ENCODE peak calls at places on chromosomes 5 and 9, in seven cellular contexts. P, O, K, I, Z, S and B are unnamed samples.

GRCh38 chr5:154194348-154195329 is 4.1 kb downstream of the GALNT10 start:
- DNase-seq in P (no peak), O (no peak), K (no peak), I (no peak), Z (no peak), S (no peak), B (no peak)

GRCh38 chr5:138640855-138641254 is 65.7 kb upstream of the HSPA9 start:
- DNase-seq in P (no peak), O (no peak), K (no peak), I (no peak), Z (no peak), S (no peak), B (no peak)

GRCh38 chr5:100600289-100600994 is 65.3 kb downstream of the FAM174A start:
- DNase-seq in P (no peak), O (no peak), K (no peak), I (no peak), Z (no peak), S (no peak), B (no peak)

GRCh38 chr5:93954421-93955069 is 213.1 kb upstream of the POU5F2 start:
- DNase-seq in P (no peak), O (no peak), K (no peak), I (no peak), Z (no peak), S (no peak), B (no peak)

GRCh38 chr9:126489604-126490593 is 123.8 kb upstream of the LMX1B start:
- DNase-seq in P (no peak), O (no peak), K (no peak), I (no peak), Z (peak), S (peak), B (no peak)

GRCh38 chr5:80755634-80756033 is 100.9 kb upstream of the DHFR start:
- DNase-seq in P (no peak), O (no peak), K (no peak), I (no peak), Z (no peak), S (no peak), B (no peak)

GRCh38 chr5:149667084-149667826 is 62.9 kb upstream of the PPARGC1B start:
- DNase-seq in P (peak), O (peak), K (peak), I (no peak), Z (peak), S (no peak), B (peak)

GRCh38 chr5:127909078-127909477 is 174.5 kb upstream of the SLC12A2 start:
- DNase-seq in P (peak), O (peak), K (peak), I (no peak), Z (no peak), S (no peak), B (peak)

GRCh38 chr9:124214596-124215550 is 42.9 kb upstream of the NEK6 start:
- DNase-seq in P (no peak), O (no peak), K (no peak), I (peak), Z (peak), S (peak), B (no peak)

GRCh38 chr5:79318935-79319614 is 83.1 kb downstream of the JMY start:
- DNase-seq in P (no peak), O (peak), K (peak), I (no peak), Z (no peak), S (no peak), B (no peak)

GRCh38 chr5:176806137-176806536 is 4.2 kb upstream of the UNC5A start:
- DNase-seq in P (no peak), O (no peak), K (peak), I (no peak), Z (no peak), S (no peak), B (peak)

GRCh38 chr5:124923131-124923530 is 176.7 kb upstream of the ZNF608 start:
- DNase-seq in P (no peak), O (peak), K (no peak), I (no peak), Z (no peak), S (no peak), B (no peak)

GRCh38 chr5:125603321-125603720 is 819.9 kb upstream of the GRAMD2B start:
- DNase-seq in P (no peak), O (no peak), K (peak), I (no peak), Z (no peak), S (no peak), B (no peak)

GRCh38 chr5:172179032-172179989 is 8.7 kb downstream of the STK10 start:
- DNase-seq in P (no peak), O (no peak), K (peak), I (no peak), Z (no peak), S (no peak), B (no peak)

GRCh38 chr5:60185230-60186104 is 291.9 kb upstream of the PDE4D start:
- DNase-seq in P (no peak), O (peak), K (no peak), I (no peak), Z (no peak), S (no peak), B (no peak)

GRCh38 chr5:1419476-1420210 is 25.6 kb downstream of the SLC6A3 start:
- DNase-seq in P (no peak), O (no peak), K (no peak), I (peak), Z (peak), S (peak), B (no peak)

GRCh38 chr5:151063136-151063544 is 17.7 kb downstream of the TNIP1 start:
- DNase-seq in P (peak), O (no peak), K (peak), I (no peak), Z (peak), S (no peak), B (no peak)

GRCh38 chr5:110063640-110064592 is 374.2 kb downstream of the MAN2A1 start:
- DNase-seq in P (no peak), O (peak), K (peak), I (no peak), Z (no peak), S (no peak), B (no peak)

GRCh38 chr9:81391457-81391825 is 297.9 kb downstream of the TLE1 start:
- DNase-seq in P (no peak), O (no peak), K (no peak), I (no peak), Z (no peak), S (no peak), B (no peak)

GRCh38 chr9:27629425-27629824 is 56.1 kb upstream of the C9orf72 start:
- DNase-seq in P (no peak), O (no peak), K (no peak), I (no peak), Z (no peak), S (no peak), B (no peak)

GRCh38 chr9:27622688-27623340 is 49.5 kb upstream of the C9orf72 start:
- DNase-seq in P (no peak), O (no peak), K (no peak), I (no peak), Z (no peak), S (no peak), B (no peak)

GRCh38 chr9:27632254-27632653 is 59.0 kb upstream of the C9orf72 start:
- DNase-seq in P (no peak), O (no peak), K (no peak), I (no peak), Z (no peak), S (no peak), B (no peak)

GRCh38 chr9:27625751-27626628 is 52.7 kb upstream of the C9orf72 start:
- DNase-seq in P (no peak), O (no peak), K (no peak), I (no peak), Z (no peak), S (no peak), B (no peak)

GRCh38 chr9:27626629-27627564 is 53.6 kb upstream of the C9orf72 start:
- DNase-seq in P (no peak), O (no peak), K (no peak), I (no peak), Z (no peak), S (no peak), B (no peak)
- H3K4me3 ChIP-seq in P (no peak), O (no peak), K (no peak), I (no peak), Z (no peak), S (no peak), B (no peak)

GRCh38 chr5:77631166-77631582 is 7.3 kb downstream of the OTP start:
- DNase-seq in P (no peak), O (no peak), K (no peak), I (no peak), Z (no peak), S (no peak), B (no peak)
- H3K4me3 ChIP-seq in P (peak), O (peak), K (no peak), I (peak), Z (no peak), S (no peak), B (peak)

GRCh38 chr5:160029004-160029403 is 20.1 kb downstream of the TTC1 start:
- DNase-seq in P (no peak), O (no peak), K (no peak), I (no peak), Z (no peak), S (no peak), B (no peak)
- H3K4me3 ChIP-seq in P (no peak), O (no peak), K (no peak), I (no peak), Z (no peak), S (no peak), B (no peak)

DNA sequence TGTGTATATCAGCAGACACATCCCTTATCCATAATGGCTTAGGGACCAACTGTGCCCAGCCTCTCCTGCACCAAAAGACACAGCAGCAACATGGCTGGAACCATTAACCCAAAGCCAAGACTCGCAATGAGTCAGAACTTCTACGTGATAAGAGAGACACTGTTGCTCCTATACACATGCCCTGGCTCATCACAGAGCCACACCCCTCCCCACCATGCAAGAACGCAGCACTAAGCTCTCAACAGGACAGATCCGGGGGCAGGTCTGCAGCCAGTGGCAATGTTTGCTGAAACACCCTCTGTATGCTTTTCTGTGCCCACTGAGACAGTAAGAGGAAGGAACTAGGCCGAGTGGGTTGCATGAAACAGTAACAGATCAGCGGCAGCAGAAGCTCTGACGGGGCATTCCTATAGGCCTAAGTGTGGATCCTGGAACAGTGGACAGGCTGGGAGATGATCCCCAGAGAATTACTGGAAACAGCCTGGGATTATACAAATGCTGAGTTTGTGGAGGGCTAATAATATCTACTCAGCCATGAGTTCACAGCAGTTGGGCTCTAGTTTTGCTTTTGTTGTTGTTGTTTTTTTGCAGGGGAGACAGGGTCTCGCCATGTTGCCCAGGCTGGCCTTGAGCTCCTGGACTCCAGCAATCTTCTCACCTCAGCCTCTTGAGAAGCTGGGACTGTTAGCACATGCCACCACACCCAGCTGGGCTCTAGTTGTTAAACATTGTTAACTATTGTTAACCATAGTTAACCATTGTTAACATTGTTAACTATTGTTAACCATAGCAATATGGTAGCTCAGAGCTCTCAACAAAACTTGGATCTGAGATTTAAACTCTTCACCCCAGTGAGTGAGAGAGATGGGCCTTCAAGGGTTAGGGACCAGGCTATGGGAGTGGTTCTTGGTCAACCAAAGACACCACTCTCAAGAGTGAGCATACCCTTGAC is 41.0 kb downstream of the B4GALT1 start:
- DNase-seq in P (no peak), O (no peak), K (peak), I (no peak), Z (no peak), S (no peak), B (no peak)
- H3K4me3 ChIP-seq in P (no peak), O (no peak), K (no peak), I (no peak), Z (no peak), S (no peak), B (no peak)

GRCh38 chr9:136808075-136808780 is 480 bp downstream of the RABL6 start:
- DNase-seq in P (no peak), O (peak), K (no peak), I (peak), Z (peak), S (no peak), B (no peak)

GRCh38 chr9:136806067-136806466 is 1.7 kb upstream of the RABL6 start:
- DNase-seq in P (no peak), O (no peak), K (no peak), I (no peak), Z (peak), S (no peak), B (no peak)

GRCh38 chr9:136807281-136808074 is at the start of gene RABL6:
- DNase-seq in P (peak), O (peak), K (peak), I (peak), Z (peak), S (no peak), B (peak)

GRCh38 chr9:136806631-136807201 is 1.0 kb upstream of the RABL6 start:
- DNase-seq in P (no peak), O (no peak), K (no peak), I (no peak), Z (peak), S (no peak), B (no peak)

DNA sequence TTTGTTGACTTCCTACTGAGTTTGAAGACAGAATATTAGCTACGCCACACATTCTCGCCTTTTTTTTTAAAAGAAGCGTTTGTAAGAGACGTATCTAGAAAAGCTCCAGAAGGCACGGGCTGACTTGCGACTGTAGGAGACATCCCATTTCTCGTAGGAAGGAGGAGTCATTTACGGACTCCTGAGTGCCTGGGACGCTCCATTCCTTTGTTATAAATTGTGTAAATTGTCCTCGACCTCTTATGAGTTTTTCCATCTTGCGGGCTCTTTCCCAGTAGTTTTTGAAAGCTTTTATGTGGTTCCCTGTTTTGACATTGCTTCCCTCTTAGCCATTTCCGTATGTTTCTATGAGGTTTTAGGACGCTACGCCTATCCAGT is 1.0 kb downstream of the RABL6 start:
- DNase-seq in P (no peak), O (peak), K (no peak), I (no peak), Z (peak), S (no peak), B (no peak)
- H3K4me3 ChIP-seq in P (peak), O (peak), K (peak), I (peak), Z (peak), S (peak), B (peak)

GRCh38 chr9:129173296-129174101 is 4.6 kb downstream of the IER5L start:
- DNase-seq in P (no peak), O (no peak), K (no peak), I (no peak), Z (no peak), S (no peak), B (no peak)
- H3K4me3 ChIP-seq in P (peak), O (peak), K (peak), I (peak), Z (no peak), S (peak), B (peak)

GRCh38 chr5:173329370-173330150 is 1.3 kb upstream of the STC2 start:
- DNase-seq in P (peak), O (peak), K (no peak), I (no peak), Z (no peak), S (no peak), B (peak)

GRCh38 chr5:173327948-173328895 is at the start of gene STC2:
- DNase-seq in P (peak), O (peak), K (peak), I (peak), Z (no peak), S (no peak), B (peak)

GRCh38 chr5:173330151-173330855 is 2.1 kb upstream of the STC2 start:
- DNase-seq in P (peak), O (no peak), K (no peak), I (no peak), Z (no peak), S (no peak), B (peak)

GRCh38 chr5:173327084-173327947 is 898 bp downstream of the STC2 start:
- DNase-seq in P (no peak), O (peak), K (peak), I (no peak), Z (no peak), S (no peak), B (no peak)

DNA sequence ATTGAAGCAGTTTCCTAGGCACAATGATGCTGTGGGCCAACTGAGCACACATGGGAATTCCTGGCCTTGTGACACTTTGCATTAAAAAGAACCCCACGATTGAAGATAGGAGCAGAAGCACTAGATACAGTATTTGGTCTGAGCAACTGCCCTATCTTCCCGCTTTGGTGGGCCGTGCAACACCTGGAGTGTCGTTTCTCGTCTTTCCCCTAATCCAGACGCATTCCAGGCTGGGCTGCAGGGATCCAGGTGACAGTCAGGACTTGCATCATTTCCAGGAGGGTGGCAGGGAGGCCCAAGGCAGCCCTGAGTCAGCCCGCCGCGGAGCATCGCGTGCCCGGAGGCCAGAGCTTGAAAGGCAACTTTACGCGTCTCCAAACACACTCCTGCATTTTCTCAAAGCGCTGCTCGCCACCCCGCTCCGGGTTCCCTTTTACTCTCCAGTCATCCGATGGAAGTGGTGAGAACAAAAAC is 719 bp upstream of the STC2 start:
- DNase-seq in P (peak), O (peak), K (peak), I (no peak), Z (no peak), S (no peak), B (peak)
- H3K4me3 ChIP-seq in P (peak), O (peak), K (peak), I (peak), Z (peak), S (peak), B (peak)

GRCh38 chr9:78671785-78672184 is 374.9 kb downstream of the PSAT1 start:
- DNase-seq in P (no peak), O (no peak), K (no peak), I (no peak), Z (no peak), S (no peak), B (no peak)
- H3K4me3 ChIP-seq in P (no peak), O (no peak), K (no peak), I (no peak), Z (no peak), S (no peak), B (no peak)

DNA sequence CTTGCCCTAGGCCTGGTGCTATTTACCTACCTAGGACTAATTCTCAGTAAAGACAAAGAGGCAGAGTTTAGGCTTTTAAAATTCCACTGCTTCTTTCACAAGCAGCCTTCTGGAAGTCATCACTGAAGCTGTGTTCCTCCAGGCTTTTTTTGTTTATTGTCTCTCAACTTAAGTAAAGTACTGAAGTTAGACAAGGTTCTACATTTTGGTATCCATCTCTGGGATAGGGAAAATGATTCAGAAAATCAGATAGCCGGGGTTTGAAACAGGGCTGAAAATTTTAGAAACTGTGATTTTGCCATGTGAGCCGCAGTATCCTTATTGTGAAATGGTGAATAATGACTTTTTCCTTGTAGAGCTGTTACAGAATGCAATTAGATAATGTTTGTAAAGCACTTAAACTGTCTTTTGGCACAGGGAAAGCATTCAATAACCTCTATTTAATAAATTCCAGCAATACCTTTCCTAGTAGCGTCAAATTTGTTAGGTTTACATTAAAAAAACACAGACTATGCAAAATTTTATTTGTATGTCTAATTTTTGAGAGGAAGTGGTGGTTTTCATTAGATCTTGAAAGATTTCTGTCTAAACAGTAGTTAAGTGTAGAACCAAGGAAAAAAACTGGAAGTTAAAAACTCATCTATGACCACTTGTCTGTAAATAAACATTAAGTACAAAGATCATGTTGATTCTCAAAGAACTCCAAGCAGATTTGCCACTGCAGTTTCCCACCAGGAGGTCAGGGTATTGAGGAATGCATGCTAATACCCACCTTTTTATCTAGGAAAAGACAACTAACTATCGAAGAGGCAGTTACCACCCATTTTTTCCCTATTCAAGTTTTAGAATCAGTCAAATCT is 2.2 kb downstream of the STOM start:
- DNase-seq in P (peak), O (no peak), K (no peak), I (no peak), Z (no peak), S (no peak), B (peak)
- H3K4me3 ChIP-seq in P (peak), O (peak), K (no peak), I (peak), Z (peak), S (peak), B (no peak)

GRCh38 chr9:38284768-38285080 is 107.8 kb upstream of the ALDH1B1 start:
- DNase-seq in P (no peak), O (peak), K (no peak), I (no peak), Z (no peak), S (no peak), B (no peak)
- H3K4me3 ChIP-seq in P (no peak), O (no peak), K (no peak), I (no peak), Z (no peak), S (no peak), B (no peak)